ENCODE peak calls at places on chromosomes 5 and 9, in four cellular contexts. M, Y, D and N are unnamed samples.

GRCh38 chr5:158992104-158992740 is 107.5 kb downstream of the EBF1 start:
- DNase-seq in M (no peak), Y (peak), D (no peak), N (no peak)

GRCh38 chr5:168654225-168654624 is 75.1 kb upstream of the PANK3 start:
- DNase-seq in M (no peak), Y (no peak), D (no peak), N (no peak)

GRCh38 chr9:109652112-109652511 is 127.9 kb upstream of the PALM2AKAP2 start:
- DNase-seq in M (no peak), Y (no peak), D (no peak), N (no peak)

GRCh38 chr5:45281081-45281480 is 415.1 kb downstream of the HCN1 start:
- DNase-seq in M (no peak), Y (no peak), D (no peak), N (no peak)

GRCh38 chr9:30301271-30301963 is 2083.0 kb upstream of the ACO1 start:
- DNase-seq in M (no peak), Y (no peak), D (no peak), N (no peak)

GRCh38 chr5:103569313-103570060 is 6.9 kb upstream of the NUDT12 start:
- DNase-seq in M (no peak), Y (no peak), D (no peak), N (no peak)

GRCh38 chr5:164504141-164504772 is 998.8 kb downstream of the MAT2B start:
- DNase-seq in M (no peak), Y (peak), D (peak), N (peak)

GRCh38 chr5:76718381-76718832 is 2.5 kb downstream of the F2R start:
- DNase-seq in M (no peak), Y (no peak), D (no peak), N (no peak)

GRCh38 chr5:43661102-43661501 is 58.1 kb downstream of the NNT start:
- DNase-seq in M (no peak), Y (peak), D (no peak), N (no peak)

GRCh38 chr5:11449217-11449616 is 455.0 kb downstream of the CTNND2 start:
- DNase-seq in M (no peak), Y (no peak), D (no peak), N (no peak)

GRCh38 chr9:127131871-127132270 is 9.4 kb upstream of the ANGPTL2 start:
- DNase-seq in M (no peak), Y (no peak), D (no peak), N (no peak)

GRCh38 chr5:124528838-124529237 is 217.6 kb downstream of the ZNF608 start:
- DNase-seq in M (no peak), Y (no peak), D (no peak), N (no peak)

GRCh38 chr5:132087176-132087575 is 13.6 kb downstream of the CSF2 start:
- DNase-seq in M (no peak), Y (no peak), D (no peak), N (no peak)

GRCh38 chr5:88279584-88279983 is 10.9 kb upstream of the TMEM161B start:
- DNase-seq in M (no peak), Y (no peak), D (no peak), N (no peak)

GRCh38 chr5:15763754-15764153 is 263.8 kb downstream of the FBXL7 start:
- DNase-seq in M (no peak), Y (no peak), D (no peak), N (no peak)

GRCh38 chr5:98308231-98308630 is 465.2 kb upstream of the RGMB start:
- DNase-seq in M (no peak), Y (no peak), D (no peak), N (no peak)

GRCh38 chr9:75064307-75065025 is 23.5 kb downstream of the NMRK1 start:
- DNase-seq in M (no peak), Y (no peak), D (no peak), N (no peak)

GRCh38 chr5:99033014-99033931 is 104.5 kb upstream of the CHD1 start:
- DNase-seq in M (no peak), Y (no peak), D (no peak), N (no peak)

GRCh38 chr9:93599571-93600403 is 23.4 kb downstream of the PHF2 start:
- DNase-seq in M (no peak), Y (peak), D (no peak), N (no peak)

GRCh38 chr5:33629999-33630398 is 189.2 kb downstream of the TARS1 start:
- DNase-seq in M (no peak), Y (no peak), D (no peak), N (no peak)

GRCh38 chr9:7284517-7284916 is 515.1 kb downstream of the DMAC1 start:
- DNase-seq in M (no peak), Y (no peak), D (no peak), N (no peak)

GRCh38 chr9:136091582-136092352 is 3.3 kb downstream of the NACC2 start:
- DNase-seq in M (no peak), Y (peak), D (no peak), N (no peak)

GRCh38 chr5:141618030-141618803 is 583 bp downstream of the DIAPH1 start:
- DNase-seq in M (peak), Y (peak), D (peak), N (no peak)

GRCh38 chr5:65117525-65117924 is 348.8 kb downstream of the CWC27 start:
- DNase-seq in M (no peak), Y (no peak), D (no peak), N (no peak)

GRCh38 chr5:119019431-119020348 is 31.3 kb upstream of the DTWD2 start:
- DNase-seq in M (no peak), Y (no peak), D (no peak), N (no peak)

GRCh38 chr9:7549261-7549660 is 250.3 kb downstream of the DMAC1 start:
- DNase-seq in M (no peak), Y (no peak), D (no peak), N (no peak)

GRCh38 chr5:167812871-167813270 is 478.6 kb upstream of the WWC1 start:
- DNase-seq in M (no peak), Y (no peak), D (no peak), N (no peak)

GRCh38 chr5:35029333-35029732 is 18.4 kb downstream of the AGXT2 start:
- DNase-seq in M (no peak), Y (no peak), D (no peak), N (no peak)

GRCh38 chr9:110939573-110939972 is 98.7 kb downstream of the LPAR1 start:
- DNase-seq in M (no peak), Y (no peak), D (no peak), N (no peak)

GRCh38 chr9:89442981-89443817 is 54.7 kb downstream of the SEMA4D start:
- DNase-seq in M (no peak), Y (no peak), D (no peak), N (no peak)

GRCh38 chr5:33688041-33688980 is 203.5 kb downstream of the ADAMTS12 start:
- DNase-seq in M (no peak), Y (no peak), D (no peak), N (no peak)

GRCh38 chr9:70654144-70654543 is 239.7 kb upstream of the KLF9 start:
- DNase-seq in M (no peak), Y (no peak), D (no peak), N (no peak)

GRCh38 chr5:56534102-56534501 is 281.2 kb upstream of the MAP3K1 start:
- DNase-seq in M (peak), Y (no peak), D (no peak), N (no peak)

GRCh38 chr5:98768160-98769005 is 5.1 kb upstream of the RGMB start:
- DNase-seq in M (peak), Y (peak), D (peak), N (peak)

GRCh38 chr9:79165006-79165405 is 406.8 kb upstream of the TLE4 start:
- DNase-seq in M (no peak), Y (no peak), D (no peak), N (no peak)

GRCh38 chr5:135072357-135073247 is 38.6 kb upstream of the PITX1 start:
- DNase-seq in M (no peak), Y (peak), D (peak), N (no peak)

GRCh38 chr9:111413996-111414395 is 70.2 kb downstream of the ECPAS start:
- DNase-seq in M (no peak), Y (no peak), D (no peak), N (no peak)

GRCh38 chr5:176446884-176447537 is 1.2 kb upstream of the FAF2 start:
- DNase-seq in M (peak), Y (no peak), D (no peak), N (no peak)

GRCh38 chr5:153782589-153783238 is 256.0 kb downstream of the FAM114A2 start:
- DNase-seq in M (no peak), Y (no peak), D (no peak), N (no peak)